ENCODE peak calls at places on chromosomes 4 and X, in nine cellular contexts. K, Q, R, Z, A, B, F, U and W are unnamed samples.

GRCh38 chrX:101904996-101905395 is 26.8 kb downstream of the ZMAT1 start:
- DNase-seq in K (no peak), Q (no peak), R (no peak), Z (no peak), A (no peak), B (no peak), F (no peak), U (no peak), W (no peak)

GRCh38 chrX:23286731-23287130 is 47.9 kb upstream of the PTCHD1 start:
- DNase-seq in K (no peak), Q (no peak), R (no peak), Z (no peak), A (no peak), B (no peak), F (no peak), U (no peak), W (no peak)

GRCh38 chr4:89298788-89299152 is 8.8 kb downstream of the GPRIN3 start:
- DNase-seq in K (no peak), Q (no peak), R (no peak), Z (no peak), A (no peak), B (no peak), F (no peak), U (no peak), W (no peak)

GRCh38 chr4:125316781-125317525 is 2.2 kb downstream of the FAT4 start:
- DNase-seq in K (no peak), Q (peak), R (peak), Z (peak), A (no peak), B (peak), F (peak), U (peak), W (peak)

GRCh38 chr4:162502109-162502508 is 338.3 kb upstream of the FSTL5 start:
- DNase-seq in K (no peak), Q (no peak), R (no peak), Z (no peak), A (no peak), B (no peak), F (no peak), U (no peak), W (no peak)

GRCh38 chr4:26217961-26218676 is 102.7 kb upstream of the RBPJ start:
- DNase-seq in K (peak), Q (no peak), R (no peak), Z (no peak), A (no peak), B (no peak), F (no peak), U (peak), W (no peak)

GRCh38 chrX:154349979-154350378 is 24.5 kb downstream of the FLNA start:
- DNase-seq in K (no peak), Q (no peak), R (no peak), Z (peak), A (no peak), B (no peak), F (no peak), U (no peak), W (no peak)

GRCh38 chrX:139093201-139093600 is 381.7 kb upstream of the FGF13 start:
- DNase-seq in K (no peak), Q (no peak), R (no peak), Z (no peak), A (no peak), B (no peak), F (no peak), U (no peak), W (no peak)

GRCh38 chr4:121654738-121655137 is 42.0 kb downstream of the ANXA5 start:
- DNase-seq in K (no peak), Q (no peak), R (no peak), Z (no peak), A (no peak), B (no peak), F (no peak), U (no peak), W (no peak)

GRCh38 chr4:153533387-153533786 is 67.2 kb downstream of the TMEM131L start:
- DNase-seq in K (no peak), Q (no peak), R (no peak), Z (no peak), A (no peak), B (no peak), F (no peak), U (no peak), W (no peak)

GRCh38 chr4:21795091-21795490 is 153.5 kb downstream of the KCNIP4 start:
- DNase-seq in K (no peak), Q (no peak), R (no peak), Z (no peak), A (no peak), B (no peak), F (no peak), U (no peak), W (no peak)

GRCh38 chr4:78951862-78952472 is 12.7 kb upstream of the PAQR3 start:
- DNase-seq in K (no peak), Q (no peak), R (no peak), Z (no peak), A (peak), B (peak), F (no peak), U (peak), W (no peak)

GRCh38 chr4:2934077-2934812 is 29.0 kb downstream of the NOP14 start:
- DNase-seq in K (no peak), Q (peak), R (peak), Z (peak), A (peak), B (peak), F (peak), U (peak), W (peak)

GRCh38 chr4:123396294-123397275 is at the start of gene SPRY1:
- DNase-seq in K (peak), Q (peak), R (peak), Z (peak), A (peak), B (peak), F (peak), U (peak), W (peak)

GRCh38 chrX:24828600-24828999 is 134.9 kb downstream of the POLA1 start:
- DNase-seq in K (no peak), Q (no peak), R (no peak), Z (no peak), A (no peak), B (no peak), F (no peak), U (no peak), W (no peak)

GRCh38 chrX:154710309-154710708 is 40.6 kb downstream of the GAB3 start:
- DNase-seq in K (no peak), Q (no peak), R (no peak), Z (no peak), A (no peak), B (no peak), F (no peak), U (no peak), W (no peak)

GRCh38 chrX:12950851-12951589 is 23.9 kb upstream of the TMSB4X start:
- DNase-seq in K (no peak), Q (peak), R (peak), Z (no peak), A (peak), B (peak), F (peak), U (no peak), W (peak)

GRCh38 chr4:110615366-110616161 is 7.3 kb downstream of the PITX2 start:
- DNase-seq in K (no peak), Q (peak), R (no peak), Z (no peak), A (no peak), B (no peak), F (no peak), U (no peak), W (no peak)

DNA sequence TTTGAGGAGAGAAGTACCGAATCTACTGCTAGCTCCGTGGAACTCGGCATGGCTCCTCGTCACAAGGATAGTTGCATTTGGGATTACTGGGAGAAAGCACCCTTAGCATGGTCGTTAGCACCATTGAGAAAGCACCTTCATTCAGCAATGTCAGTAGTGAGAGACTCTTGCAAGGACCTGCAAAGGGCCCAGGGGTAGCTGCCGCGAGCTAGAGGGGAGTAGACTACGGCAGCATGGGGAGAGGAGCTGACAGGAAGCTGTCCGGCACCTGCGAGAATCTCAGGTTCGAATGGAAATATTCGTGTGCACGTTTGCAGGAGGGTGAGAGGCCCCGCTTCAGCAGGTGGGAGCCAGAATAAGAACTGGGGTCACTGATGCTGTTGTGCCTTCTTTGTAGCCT is 20.2 kb downstream of the TLR10 start:
- DNase-seq in K (no peak), Q (peak), R (peak), Z (no peak), A (no peak), B (no peak), F (no peak), U (no peak), W (no peak)
- TF ChIP-seq POLR2A in K (no peak), Q (no peak), R (no peak), Z (no peak), A (no peak), B (no peak), F (no peak), U (no peak), W (no peak)

DNA sequence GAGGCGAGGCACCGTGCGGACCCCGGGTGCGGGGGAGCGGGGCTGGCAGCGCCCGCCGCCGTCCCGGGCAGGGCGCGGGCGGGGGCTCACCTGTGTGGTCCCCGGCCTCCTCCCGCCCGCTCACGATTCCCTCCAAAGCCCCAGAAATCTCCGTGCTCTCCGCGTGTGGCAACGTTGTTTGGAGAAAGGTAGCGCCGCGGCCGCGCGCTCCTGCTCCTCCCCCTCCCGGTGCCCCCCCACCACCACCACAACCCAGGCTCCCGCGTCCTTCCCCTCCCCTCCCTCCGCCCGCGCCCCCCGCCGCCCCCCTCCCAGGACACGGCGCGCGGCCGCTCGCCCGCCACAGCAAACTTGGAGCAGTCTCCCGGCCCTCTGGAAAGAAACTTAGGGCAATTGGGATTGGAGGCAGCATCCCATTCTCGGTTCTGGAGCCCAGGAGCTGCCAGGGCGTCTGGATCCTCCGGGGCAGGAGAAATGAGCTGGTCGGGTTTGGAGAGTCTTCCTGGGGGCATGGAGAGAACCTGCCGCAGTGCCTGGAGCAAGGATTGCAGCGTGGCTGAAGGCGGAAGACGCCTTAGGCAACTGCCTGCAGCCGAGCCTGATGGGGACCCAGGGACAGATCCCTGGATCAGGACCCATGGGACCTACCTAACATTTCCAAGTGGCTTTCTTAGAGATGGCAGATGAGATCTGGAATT is 854 bp downstream of the KLF3 start:
- DNase-seq in K (peak), Q (peak), R (peak), Z (peak), A (peak), B (peak), F (peak), U (peak), W (peak)
- TF ChIP-seq POLR2A in K (no peak), Q (peak), R (no peak), Z (no peak), A (peak), B (peak), F (peak), U (no peak), W (no peak)

GRCh38 chr4:81470456-81471327 is 1.0 kb downstream of the RASGEF1B start:
- DNase-seq in K (peak), Q (peak), R (peak), Z (peak), A (no peak), B (peak), F (peak), U (peak), W (peak)
- TF ChIP-seq POLR2A in K (no peak), Q (no peak), R (no peak), Z (no peak), A (no peak), B (peak), F (peak), U (peak), W (no peak)

DNA sequence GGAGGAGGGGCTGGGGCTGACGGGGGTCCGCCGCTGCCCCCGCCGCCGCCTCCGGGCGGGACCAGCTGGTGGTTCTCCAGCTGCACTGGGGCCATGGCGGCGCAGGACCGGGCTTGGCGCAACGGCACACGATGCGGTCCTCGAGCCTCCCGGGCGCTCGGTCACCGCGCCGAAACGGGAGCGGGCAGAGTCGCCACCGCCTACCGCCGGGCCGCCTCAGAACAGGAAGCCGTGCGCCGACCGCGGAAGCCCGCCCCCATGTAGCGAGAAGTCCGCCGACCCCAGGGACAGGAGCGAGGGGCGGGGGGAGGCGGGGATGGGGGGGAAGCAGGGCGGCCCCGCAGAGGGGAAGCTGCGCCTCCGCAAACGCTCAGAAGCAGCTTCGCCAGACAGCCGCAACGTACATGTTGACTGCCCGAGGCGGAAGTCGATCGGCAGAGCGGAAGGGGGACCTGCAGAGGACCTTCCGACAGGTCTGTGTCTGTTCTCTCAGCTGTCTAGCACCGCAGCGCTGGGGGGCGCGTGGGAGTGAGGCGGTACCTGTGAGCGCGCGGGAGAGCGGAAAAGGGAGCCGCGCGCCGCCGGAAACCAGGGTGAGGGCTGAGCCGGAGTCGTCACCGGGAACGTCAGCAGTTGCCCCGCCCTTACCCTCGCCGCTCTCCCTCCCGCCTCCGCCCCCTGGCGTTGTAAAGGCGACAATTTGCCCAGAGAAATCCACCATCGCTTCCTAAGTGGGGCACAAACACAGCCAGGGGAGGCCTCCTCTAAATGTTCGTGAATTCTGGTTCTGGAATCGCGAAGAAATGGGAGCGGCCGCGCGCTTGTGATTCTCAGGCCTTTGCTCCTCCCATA is at the start of gene MED14:
- DNase-seq in K (peak), Q (peak), R (peak), Z (peak), A (peak), B (peak), F (peak), U (peak), W (peak)
- TF ChIP-seq POLR2A in K (no peak), Q (peak), R (no peak), Z (peak), A (peak), B (peak), F (peak), U (peak), W (no peak)

GRCh38 chr4:51842554-51843308 is at the start of gene DCUN1D4:
- DNase-seq in K (peak), Q (peak), R (peak), Z (peak), A (peak), B (peak), F (peak), U (peak), W (peak)
- TF ChIP-seq POLR2A in K (no peak), Q (peak), R (peak), Z (peak), A (peak), B (peak), F (peak), U (peak), W (no peak)

GRCh38 chr4:74654230-74654681 is 140.1 kb downstream of the BTC start:
- DNase-seq in K (no peak), Q (peak), R (no peak), Z (no peak), A (no peak), B (no peak), F (no peak), U (no peak), W (no peak)
- TF ChIP-seq POLR2A in K (no peak), Q (peak), R (no peak), Z (no peak), A (no peak), B (no peak), F (no peak), U (no peak), W (no peak)